ENCODE peak calls at places on chromosomes 11 and 22, in eight cellular contexts. L is spleen, X is fibroblast of mammary gland, Q is thoracic aorta, P is left ventricle myocardium inferior, U is fibroblast of the aortic adventitia, M is vagina, W is hepatocyte. D is an unnamed sample.

GRCh38 chr11:61515686-61516085 is 7.1 kb downstream of the LRRC10B start:
- DNase-seq in L (no peak), X (no peak), Q (no peak), P (no peak), U (no peak), M (no peak), W (no peak), D (no peak)

GRCh38 chr11:4203603-4204360 is 109.2 kb downstream of the RRM1 start:
- DNase-seq in L (no peak), X (no peak), Q (no peak), P (no peak), U (no peak), M (no peak), W (no peak), D (no peak)

GRCh38 chr22:45602824-45603301 is 68.8 kb upstream of the ATXN10 start:
- DNase-seq in L (peak), X (peak), Q (no peak), P (no peak), U (peak), M (no peak), W (peak), D (peak)

GRCh38 chr22:45878051-45878764 is 98.8 kb downstream of the WNT7B start:
- DNase-seq in L (peak), X (no peak), Q (no peak), P (peak), U (no peak), M (no peak), W (no peak), D (no peak)

GRCh38 chr11:10294289-10294953 is 402 bp upstream of the SBF2 start:
- DNase-seq in L (peak), X (peak), Q (no peak), P (peak), U (peak), M (no peak), W (peak), D (peak)

GRCh38 chr11:65440831-65441499 is 18.4 kb downstream of the NEAT1 start:
- DNase-seq in L (peak), X (peak), Q (no peak), P (no peak), U (peak), M (no peak), W (no peak), D (no peak)

GRCh38 chr11:44866301-44866700 is 84.4 kb downstream of the TP53I11 start:
- DNase-seq in L (no peak), X (no peak), Q (no peak), P (no peak), U (no peak), M (no peak), W (no peak), D (no peak)

GRCh38 chr11:122209619-122210377 is 93.8 kb upstream of the BLID start:
- DNase-seq in L (no peak), X (peak), Q (peak), P (peak), U (peak), M (no peak), W (peak), D (peak)

GRCh38 chr11:103294516-103294915 is 185.3 kb downstream of the DYNC2H1 start:
- DNase-seq in L (no peak), X (peak), Q (no peak), P (no peak), U (no peak), M (no peak), W (no peak), D (no peak)

GRCh38 chr11:69371731-69372588 is 78.0 kb downstream of the MYEOV start:
- DNase-seq in L (peak), X (no peak), Q (no peak), P (peak), U (no peak), M (no peak), W (no peak), D (no peak)

GRCh38 chr11:104819603-104820002 is 78.7 kb downstream of the CASP12 start:
- DNase-seq in L (no peak), X (no peak), Q (no peak), P (no peak), U (no peak), M (no peak), W (no peak), D (no peak)

GRCh38 chr11:77669848-77670511 is 32.4 kb upstream of the CLNS1A start:
- DNase-seq in L (no peak), X (no peak), Q (no peak), P (no peak), U (peak), M (no peak), W (peak), D (peak)

GRCh38 chr11:88301478-88302140 is 35.9 kb downstream of the CTSC start:
- DNase-seq in L (no peak), X (no peak), Q (no peak), P (no peak), U (peak), M (no peak), W (peak), D (peak)

GRCh38 chr22:44620129-44620840 is 81.7 kb upstream of the PRR5 start:
- DNase-seq in L (peak), X (peak), Q (peak), P (peak), U (peak), M (no peak), W (peak), D (no peak)

GRCh38 chr22:27546157-27546556 is 255.4 kb downstream of the MN1 start:
- DNase-seq in L (no peak), X (no peak), Q (no peak), P (no peak), U (no peak), M (no peak), W (no peak), D (no peak)

GRCh38 chr11:117972589-117973445 is 13.4 kb upstream of the IL10RA start:
- DNase-seq in L (peak), X (no peak), Q (no peak), P (no peak), U (no peak), M (no peak), W (peak), D (no peak)

GRCh38 chr11:114775849-114776621 is 97.7 kb downstream of the NXPE2 start:
- DNase-seq in L (no peak), X (no peak), Q (no peak), P (no peak), U (no peak), M (no peak), W (no peak), D (no peak)

GRCh38 chr11:72787262-72788104 is 6.4 kb downstream of the STARD10 start:
- DNase-seq in L (peak), X (no peak), Q (no peak), P (no peak), U (no peak), M (no peak), W (peak), D (no peak)

GRCh38 chr11:12692238-12693074 is 18.2 kb downstream of the TEAD1 start:
- DNase-seq in L (no peak), X (peak), Q (peak), P (peak), U (peak), M (no peak), W (peak), D (peak)

GRCh38 chr11:125315088-125315740 is 150.7 kb downstream of the PKNOX2 start:
- DNase-seq in L (no peak), X (no peak), Q (no peak), P (peak), U (peak), M (no peak), W (no peak), D (no peak)

GRCh38 chr11:127965947-127966668 is 621.2 kb downstream of the ETS1 start:
- DNase-seq in L (no peak), X (peak), Q (no peak), P (no peak), U (peak), M (no peak), W (no peak), D (no peak)

GRCh38 chr11:122733301-122733686 is 77.8 kb downstream of the UBASH3B start:
- DNase-seq in L (no peak), X (peak), Q (no peak), P (peak), U (peak), M (no peak), W (no peak), D (no peak)

GRCh38 chr11:76680517-76681425 is 10.2 kb upstream of the LRRC32 start:
- DNase-seq in L (peak), X (peak), Q (no peak), P (peak), U (peak), M (no peak), W (peak), D (peak)

GRCh38 chr11:558503-558902 is 2.0 kb downstream of the LMNTD2 start:
- DNase-seq in L (peak), X (no peak), Q (no peak), P (no peak), U (no peak), M (no peak), W (no peak), D (no peak)

GRCh38 chr11:559712-560304 is 730 bp downstream of the LMNTD2 start:
- DNase-seq in L (peak), X (no peak), Q (no peak), P (no peak), U (no peak), M (no peak), W (no peak), D (no peak)

GRCh38 chr11:560305-561147 is at the start of the genes LMNTD2 and RASSF7:
- DNase-seq in L (peak), X (peak), Q (peak), P (peak), U (peak), M (no peak), W (peak), D (peak)

GRCh38 chr11:557328-558132 is 3.0 kb downstream of the LMNTD2 start:
- DNase-seq in L (no peak), X (no peak), Q (no peak), P (no peak), U (no peak), M (no peak), W (no peak), D (no peak)

GRCh38 chr11:559020-559620 is 1.4 kb downstream of the LMNTD2 start:
- DNase-seq in L (peak), X (no peak), Q (no peak), P (no peak), U (no peak), M (no peak), W (no peak), D (no peak)
- TF ChIP-seq CTCF in L (no peak), X (no peak), Q (no peak), P (no peak), U (no peak), M (no peak), W (no peak), D (peak)

DNA sequence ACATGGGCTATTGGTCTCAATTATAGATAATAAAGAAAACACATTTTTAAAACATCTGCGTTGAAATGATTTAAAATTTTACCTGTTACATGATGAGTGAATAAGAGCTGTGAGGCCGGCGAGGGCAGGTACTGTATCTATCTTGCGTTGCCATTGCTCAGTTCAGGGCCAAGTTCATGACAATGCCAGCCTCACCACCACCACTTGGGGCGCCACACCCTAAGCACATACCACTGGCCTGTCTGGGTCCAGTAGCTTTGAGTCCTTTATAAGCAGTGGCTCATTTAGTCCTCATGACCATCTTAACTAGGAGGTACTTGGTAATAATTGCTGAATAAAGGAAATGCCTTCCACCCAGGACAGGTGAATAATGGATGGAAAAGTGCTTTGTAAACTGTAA is 14.5 kb upstream of the MB start:
- DNase-seq in L (peak), X (peak), Q (no peak), P (no peak), U (no peak), M (no peak), W (peak), D (no peak)
- TF ChIP-seq CTCF in L (peak), X (peak), Q (peak), P (peak), U (peak), M (no peak), W (peak), D (peak)

DNA sequence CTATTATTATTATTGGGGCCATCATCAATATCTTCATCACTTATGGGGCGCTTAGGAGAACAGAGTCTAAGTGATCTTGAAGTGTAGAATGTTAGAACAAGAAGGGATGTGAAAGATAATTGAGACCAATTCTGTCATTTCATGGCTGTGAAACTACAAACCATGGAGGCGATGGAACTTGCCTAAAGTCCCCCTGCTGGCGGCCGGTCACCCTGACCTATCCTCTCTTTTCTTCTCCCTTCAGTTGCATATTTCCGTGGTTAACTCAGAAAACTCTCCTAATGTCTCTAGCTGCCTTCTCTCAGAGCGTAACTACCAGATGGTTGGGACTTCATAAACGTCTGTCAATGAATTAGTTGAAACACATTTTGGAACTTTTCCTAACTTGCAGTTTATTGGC is 6.6 kb upstream of the OR4B1 start:
- DNase-seq in L (no peak), X (peak), Q (no peak), P (no peak), U (no peak), M (no peak), W (no peak), D (peak)
- TF ChIP-seq CTCF in L (no peak), X (peak), Q (no peak), P (peak), U (peak), M (no peak), W (no peak), D (peak)

DNA sequence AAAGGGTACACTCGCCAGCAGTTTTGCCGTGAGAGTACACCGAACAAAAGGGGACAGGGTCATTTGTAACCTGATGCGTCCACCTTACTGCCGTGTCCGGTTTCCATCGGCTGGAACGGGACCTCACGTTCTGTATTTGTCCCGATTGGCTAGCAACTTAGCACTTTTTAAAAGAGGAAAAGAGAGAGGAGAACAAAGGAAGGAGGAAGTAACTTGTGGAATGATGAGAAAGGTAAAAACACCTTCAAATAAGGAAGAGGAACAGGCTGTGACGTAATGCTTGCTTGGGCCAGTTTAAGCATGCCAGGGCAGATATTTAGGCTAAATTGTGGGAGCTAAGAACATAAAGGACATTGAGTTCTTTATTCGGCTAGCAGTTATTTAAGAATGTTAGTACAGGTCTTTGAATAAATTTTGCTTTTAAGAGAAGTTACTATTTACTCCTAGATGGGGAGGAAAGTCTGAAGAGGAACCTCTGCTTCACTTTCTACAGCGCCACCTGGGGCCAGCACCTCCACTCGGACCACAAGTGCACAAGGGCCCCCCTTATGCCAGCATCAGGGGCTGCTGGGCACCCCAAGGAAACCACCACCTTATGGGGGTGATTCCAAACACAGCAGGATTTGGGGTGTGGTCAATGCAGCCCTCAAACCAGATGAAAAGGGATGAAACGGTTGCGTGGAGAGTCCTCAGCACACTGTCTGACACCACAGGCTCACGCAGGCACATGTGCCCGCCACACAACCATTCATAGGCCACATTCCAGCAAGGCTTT is 5.8 kb downstream of the ARSA start:
- DNase-seq in L (peak), X (no peak), Q (no peak), P (no peak), U (no peak), M (peak), W (no peak), D (no peak)
- TF ChIP-seq CTCF in L (peak), X (peak), Q (no peak), P (no peak), U (no peak), M (no peak), W (peak), D (peak)

GRCh38 chr22:22767876-22768602 is 119.6 kb upstream of the IGLL5 start:
- DNase-seq in L (no peak), X (peak), Q (no peak), P (no peak), U (no peak), M (peak), W (no peak), D (no peak)
- TF ChIP-seq CTCF in L (no peak), X (peak), Q (no peak), P (no peak), U (peak), M (no peak), W (no peak), D (no peak)

DNA sequence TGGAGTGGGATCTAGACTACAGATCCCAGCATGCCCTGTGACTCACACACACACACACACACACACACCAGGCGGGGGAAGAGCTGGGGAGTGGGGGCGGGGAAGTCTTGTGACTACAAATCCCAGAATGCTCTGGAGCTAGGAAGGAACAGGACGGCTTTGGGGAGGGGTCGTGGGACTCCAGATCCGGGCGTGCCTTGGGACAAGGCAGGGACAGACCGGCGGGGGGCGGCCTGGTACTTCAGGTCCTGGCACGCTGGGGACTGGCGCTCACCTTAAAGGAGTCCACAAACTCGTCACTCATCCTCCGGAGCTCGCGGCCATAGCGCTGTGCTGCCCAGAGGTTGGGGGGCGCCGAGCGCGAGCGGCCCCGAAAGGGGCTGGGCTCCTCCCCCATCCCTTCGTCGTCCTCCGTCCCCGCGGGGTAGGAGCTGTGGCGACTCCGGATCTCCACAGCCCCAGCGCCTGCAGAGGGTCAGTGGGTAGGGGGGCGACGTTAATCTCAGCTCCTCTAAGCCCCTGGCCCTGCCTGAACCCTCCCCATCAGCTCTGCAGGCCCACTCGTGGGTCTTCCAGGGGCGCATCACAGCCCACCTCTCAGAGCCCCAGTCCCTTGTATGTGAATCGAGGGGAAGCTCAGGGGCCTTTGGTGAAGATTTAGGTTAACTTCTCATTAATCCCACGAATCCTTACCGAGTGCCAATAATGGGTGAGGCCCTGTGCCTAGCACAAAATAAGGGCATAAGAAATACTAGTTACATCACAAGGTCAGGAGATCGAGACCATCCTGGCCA is 12.9 kb downstream of the BAD start:
- DNase-seq in L (peak), X (peak), Q (peak), P (peak), U (peak), M (no peak), W (peak), D (no peak)
- TF ChIP-seq CTCF in L (peak), X (no peak), Q (peak), P (peak), U (no peak), M (no peak), W (peak), D (peak)